ENCODE peak calls at places on chromosomes 13 and 19, in seven cellular contexts. U, C, J, E, W, A and L are unnamed samples. For H3K4me1, the result is how much of the 10 kb centered on the place peaks cover.

GRCh38 chr13:33927315-33927714 is 109.4 kb downstream of the RFC3 start:
- DNase-seq in J (no peak), A (no peak), C (no peak), W (peak), U (no peak), E (peak), L (no peak)

GRCh38 chr13:112966776-112967175 is 2.2 kb upstream of the MCF2L start:
- DNase-seq in E (no peak), U (no peak), A (no peak), J (no peak), C (no peak), W (no peak), L (no peak)

GRCh38 chr13:84896128-84896527 is 903.1 kb downstream of the SLITRK6 start:
- DNase-seq in E (peak), U (peak), W (peak), A (no peak), C (no peak), J (no peak), L (peak)

GRCh38 chr19:17255150-17255621 is 9.4 kb downstream of the USHBP1 start:
- DNase-seq in W (no peak), J (no peak), A (no peak), C (peak), E (no peak), U (peak), L (no peak)

GRCh38 chr19:4089400-4089908 is 22.8 kb upstream of the ZBTB7A start:
- DNase-seq in C (no peak), W (no peak), J (no peak), A (no peak), E (no peak), U (no peak), L (no peak)

GRCh38 chr13:104314321-104314720 is 1248.1 kb upstream of the SLC10A2 start:
- DNase-seq in J (no peak), W (no peak), C (no peak), A (no peak), U (no peak), E (no peak), L (no peak)

GRCh38 chr19:42606660-42607351 is 12.1 kb upstream of the CEACAM8 start:
- DNase-seq in C (peak), J (peak), E (peak), A (no peak), W (peak), U (peak), L (peak)

GRCh38 chr13:113322043-113322461 is 25.0 kb downstream of the LAMP1 start:
- DNase-seq in W (no peak), E (no peak), J (no peak), C (no peak), A (no peak), U (no peak), L (peak)

GRCh38 chr19:16571689-16572331 is 405 bp downstream of the SLC35E1 start:
- DNase-seq in J (no peak), C (peak), E (no peak), W (peak), U (no peak), A (no peak), L (no peak)

GRCh38 chr19:30174791-30175190 is 197.4 kb upstream of the ZNF536 start:
- DNase-seq in U (no peak), A (no peak), E (no peak), W (no peak), C (no peak), J (peak), L (no peak)

GRCh38 chr19:50239916-50240585 is 36.6 kb downstream of the MYH14 start:
- DNase-seq in J (no peak), C (no peak), W (no peak), E (no peak), U (no peak), A (no peak), L (no peak)

GRCh38 chr19:39112338-39112890 is 13.2 kb upstream of the PAK4 start:
- DNase-seq in J (no peak), U (peak), E (peak), W (no peak), A (no peak), C (peak), L (no peak)

GRCh38 chr19:16659464-16659831 is 496 bp downstream of the SMIM7 start:
- DNase-seq in J (no peak), C (no peak), A (no peak), W (no peak), U (no peak), E (no peak), L (no peak)

GRCh38 chr13:26112843-26113242 is 61.0 kb upstream of the SHISA2 start:
- DNase-seq in W (peak), C (no peak), J (peak), U (no peak), A (no peak), E (no peak), L (no peak)

GRCh38 chr19:16371540-16371986 is 46.9 kb downstream of the KLF2 start:
- DNase-seq in J (no peak), U (no peak), A (no peak), C (peak), E (peak), W (no peak), L (peak)

GRCh38 chr13:20051366-20051765 is 92.8 kb downstream of the ZMYM2 start:
- DNase-seq in W (no peak), A (no peak), U (no peak), E (no peak), C (no peak), J (no peak), L (no peak)
- H3K4me1 ChIP-seq in W (under half), A (under half), U (under half), E (under half), C (under half), J (under half), L (under half)

GRCh38 chr19:681029-681626 is 4.9 kb downstream of the FSTL3 start:
- DNase-seq in C (peak), W (no peak), U (peak), J (no peak), E (no peak), A (no peak), L (peak)

GRCh38 chr19:678791-679388 is 2.7 kb downstream of the FSTL3 start:
- DNase-seq in W (no peak), A (no peak), J (no peak), C (no peak), E (peak), U (no peak), L (no peak)

GRCh38 chr19:681638-682037 is 5.4 kb downstream of the FSTL3 start:
- DNase-seq in C (no peak), A (no peak), W (no peak), E (no peak), J (no peak), U (no peak), L (no peak)

GRCh38 chr19:679418-680286 is 3.5 kb downstream of the FSTL3 start:
- DNase-seq in W (peak), C (no peak), U (peak), E (peak), J (no peak), A (peak), L (peak)

GRCh38 chr19:680287-681028 is 4.3 kb downstream of the FSTL3 start:
- DNase-seq in C (peak), E (peak), J (peak), U (peak), W (peak), A (peak), L (peak)
- TF ChIP-seq POLR2A in C (peak), E (peak), J (peak), U (peak), W (peak), A (peak), L (peak)

DNA sequence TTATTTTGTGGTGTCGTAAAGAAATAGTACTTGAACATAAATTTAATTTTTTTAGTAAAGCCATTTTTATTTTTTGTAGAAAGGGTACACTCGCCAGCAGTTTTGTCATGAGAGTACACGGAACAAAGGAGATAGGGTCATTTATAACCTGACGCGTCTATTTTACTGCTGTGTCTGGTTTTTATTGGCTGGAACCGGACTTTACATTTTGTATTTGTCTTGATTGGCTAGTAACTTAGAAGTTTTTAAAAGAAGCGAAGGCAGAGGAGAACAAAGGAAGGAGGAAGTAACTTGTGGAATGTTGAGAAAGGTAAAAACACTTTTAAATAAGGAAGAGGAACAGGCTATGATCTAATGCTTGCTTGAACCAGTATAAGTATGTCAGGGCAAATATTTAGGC is 43.5 kb downstream of the TRPM4 start:
- DNase-seq in E (no peak), A (no peak), J (no peak), W (no peak), C (no peak), U (no peak), L (no peak)
- H3K27ac ChIP-seq in E (no peak), A (no peak), J (no peak), W (no peak), C (no peak), U (no peak), L (no peak)

GRCh38 chr19:40801449-40802299 is 2.7 kb downstream of the EGLN2 start:
- DNase-seq in W (no peak), E (no peak), U (no peak), J (no peak), A (no peak), C (peak), L (no peak)
- H3K4me1 ChIP-seq in W (under half), E (half or more), U (half or more), J (half or more), A (under half), C (half or more), L (half or more)

GRCh38 chr19:803686-804418 is 6.6 kb downstream of the PTBP1 start:
- DNase-seq in J (no peak), E (no peak), A (no peak), U (no peak), W (no peak), C (no peak), L (no peak)
- TF ChIP-seq POLR2A in J (no peak), E (no peak), A (no peak), U (no peak), W (no peak), C (no peak), L (no peak)